ENCODE peak calls at places on chromosomes 7 and 10, in four cellular contexts. F, J, T and N are unnamed samples.

GRCh38 chr7:35905555-35905954 is 104.7 kb downstream of the SEPTIN7 start:
- DNase-seq in F (no peak), T (no peak), J (no peak), N (no peak)

GRCh38 chr7:157576415-157576814 is 239.6 kb downstream of the DNAJB6 start:
- DNase-seq in T (no peak), F (peak), J (peak), N (no peak)

GRCh38 chr10:16009736-16010259 is 149.5 kb upstream of the MINDY3 start:
- DNase-seq in F (no peak), T (no peak), J (no peak), N (no peak)

GRCh38 chr7:1060315-1061080 is 16.2 kb downstream of the GPR146 start:
- DNase-seq in J (no peak), F (no peak), T (no peak), N (peak)

GRCh38 chr10:70551971-70552422 is 50.5 kb downstream of the PRF1 start:
- DNase-seq in J (no peak), T (no peak), F (no peak), N (no peak)

GRCh38 chr10:133217800-133218589 is 12.0 kb upstream of the UTF1 start:
- DNase-seq in T (no peak), J (no peak), F (no peak), N (no peak)

GRCh38 chr10:6045600-6046457 is 16.3 kb downstream of the IL2RA start:
- DNase-seq in J (peak), T (no peak), F (no peak), N (no peak)

GRCh38 chr10:96090463-96090800 is 39.7 kb upstream of the ZNF518A start:
- DNase-seq in T (no peak), J (peak), F (no peak), N (no peak)

GRCh38 chr10:110175406-110175805 is 32.0 kb upstream of the MXI1 start:
- DNase-seq in J (no peak), F (no peak), T (no peak), N (no peak)

GRCh38 chr7:22549667-22550513 is 49.9 kb upstream of the STEAP1B start:
- DNase-seq in J (no peak), T (no peak), F (peak), N (peak)

GRCh38 chr10:57579926-57580325 is 687.8 kb downstream of the IPMK start:
- DNase-seq in J (no peak), F (peak), T (peak), N (peak)

GRCh38 chr7:2092279-2092678 is 140.5 kb downstream of the MAD1L1 start:
- DNase-seq in T (no peak), F (no peak), J (no peak), N (no peak)

GRCh38 chr7:46745700-46746090 is 824.6 kb upstream of the IGFBP3 start:
- DNase-seq in J (no peak), T (no peak), F (no peak), N (no peak)

GRCh38 chr7:134690016-134690415 is 43.4 kb downstream of the BPGM start:
- DNase-seq in T (no peak), F (peak), J (no peak), N (no peak)

GRCh38 chr10:29386347-29386999 is 97.6 kb downstream of the LYZL1 start:
- DNase-seq in J (no peak), F (peak), T (peak), N (peak)

GRCh38 chr10:80471715-80472233 is 17.7 kb downstream of the TSPAN14 start:
- DNase-seq in J (peak), T (no peak), F (no peak), N (peak)

GRCh38 chr7:92691578-92691977 is 101.4 kb upstream of the FAM133B start:
- DNase-seq in J (no peak), T (peak), F (peak), N (peak)

GRCh38 chr10:131885391-131886165 is 15.2 kb upstream of the PPP2R2D start:
- DNase-seq in J (peak), F (peak), T (peak), N (peak)

GRCh38 chr10:109504401-109504800 is 418.9 kb downstream of the XPNPEP1 start:
- DNase-seq in T (no peak), J (no peak), F (no peak), N (no peak)

GRCh38 chr10:75143353-75143752 is 31.9 kb downstream of the SAMD8 start:
- DNase-seq in T (no peak), J (no peak), F (no peak), N (no peak)

GRCh38 chr10:3425261-3425660 is 252.7 kb upstream of the PITRM1 start:
- DNase-seq in F (no peak), J (no peak), T (no peak), N (no peak)

GRCh38 chr10:79046991-79047874 is 21.5 kb upstream of the ZMIZ1 start:
- DNase-seq in T (no peak), J (no peak), F (no peak), N (no peak)

GRCh38 chr10:13253726-13254125 is 19.6 kb upstream of the UCMA start:
- DNase-seq in J (no peak), T (no peak), F (no peak), N (no peak)

GRCh38 chr7:52959336-52959735 is 76.1 kb upstream of the POM121L12 start:
- DNase-seq in F (no peak), T (no peak), J (no peak), N (no peak)

GRCh38 chr7:50449501-50449880 is 659 bp downstream of the FIGNL1 start:
- DNase-seq in F (no peak), T (no peak), J (no peak), N (peak)

GRCh38 chr7:134702366-134703240 is 56.0 kb downstream of the BPGM start:
- DNase-seq in J (no peak), T (no peak), F (no peak), N (no peak)

GRCh38 chr10:484925-485661 is 204.4 kb downstream of the DIP2C start:
- DNase-seq in F (no peak), T (no peak), J (peak), N (no peak)

GRCh38 chr7:22943997-22944396 is 69.9 kb downstream of the HYCC1 start:
- DNase-seq in T (no peak), J (no peak), F (no peak), N (no peak)

GRCh38 chr10:110013615-110014293 is 6.0 kb downstream of the ADD3 start:
- DNase-seq in J (no peak), F (no peak), T (no peak), N (no peak)

GRCh38 chr10:6406220-6407033 is 173.6 kb downstream of the PRKCQ start:
- DNase-seq in F (peak), J (no peak), T (peak), N (peak)

GRCh38 chr7:103989200-103989784 is at the start of gene RELN:
- DNase-seq in J (peak), F (peak), T (peak), N (no peak)

GRCh38 chr7:101681170-101682007 is 52.3 kb upstream of the MYL10 start:
- DNase-seq in F (no peak), T (no peak), J (no peak), N (no peak)